ENCODE peak calls at places on chromosomes 6 and 20, in ten cellular contexts. H is heart left ventricle, L is gastrocnemius medialis, K is HCT116, M is HepG2, U is right lobe of liver, J is body of pancreas, S is K562, C is IMR-90, P is upper lobe of left lung. W is an unnamed sample.

GRCh38 chr6:18307006-18307405 is 42.7 kb upstream of the DEK start:
- ATAC-seq in C (peak; percentile 52), J (no peak), M (no peak), S (no peak), U (no peak), H (no peak), P (no peak), K (no peak), L (no peak), W (no peak)

GRCh38 chr20:44001667-44002596 is 87.3 kb downstream of the TOX2 start:
- ATAC-seq in S (no peak), P (no peak), U (no peak), J (no peak), C (no peak), K (peak; percentile 97), M (no peak), L (no peak), H (peak; percentile 34), W (no peak)

GRCh38 chr6:166720859-166721258 is 93.8 kb upstream of the RPS6KA2 start:
- ATAC-seq in C (no peak), S (no peak), U (no peak), P (no peak), L (no peak), K (no peak), H (no peak), M (no peak), J (no peak), W (no peak)

GRCh38 chr6:14095444-14095843 is 22.1 kb upstream of the CD83 start:
- ATAC-seq in P (no peak), C (no peak), S (no peak), K (no peak), L (no peak), M (no peak), U (no peak), J (no peak), H (no peak), W (no peak)

GRCh38 chr20:48025061-48025515 is 239.8 kb upstream of the SULF2 start:
- ATAC-seq in K (no peak), C (no peak), L (no peak), M (peak; percentile 91), S (peak; percentile 33), H (peak; percentile 76), U (peak; percentile 23), P (peak; percentile 80), J (no peak), W (peak; percentile 57)

GRCh38 chr6:47348316-47348863 is 38.7 kb upstream of the TNFRSF21 start:
- ATAC-seq in H (no peak), P (no peak), M (no peak), K (no peak), J (no peak), L (no peak), U (no peak), C (no peak), S (no peak), W (no peak)

GRCh38 chr6:53723331-53723730 is 57.8 kb upstream of the KLHL31 start:
- ATAC-seq in U (no peak), J (no peak), P (no peak), C (no peak), H (no peak), S (no peak), M (no peak), L (no peak), K (no peak), W (no peak)

GRCh38 chr20:37417857-37418501 is 72.0 kb downstream of the SRC start:
- ATAC-seq in P (no peak), J (no peak), U (no peak), K (no peak), L (no peak), S (no peak), M (no peak), H (no peak), C (peak; percentile 47), W (no peak)

GRCh38 chr6:138346302-138347195 is 31.2 kb upstream of the SMIM28 start:
- ATAC-seq in S (no peak), J (no peak), P (no peak), C (peak; percentile 40), H (no peak), U (no peak), M (no peak), L (no peak), K (no peak), W (no peak)

GRCh38 chr6:11700118-11700718 is 78.4 kb downstream of the ADTRP start:
- ATAC-seq in L (no peak), M (no peak), C (peak; percentile 29), J (no peak), S (peak; percentile 66), K (no peak), P (no peak), U (peak; percentile 56), H (no peak), W (no peak)

GRCh38 chr6:111981441-111981840 is 72.5 kb upstream of the CCN6 start:
- ATAC-seq in C (no peak), S (no peak), K (no peak), L (no peak), M (no peak), U (no peak), J (no peak), P (no peak), H (no peak), W (peak; percentile 57)

GRCh38 chr6:64990652-64991304 is 716.2 kb downstream of the EYS start:
- ATAC-seq in M (no peak), K (no peak), L (no peak), P (no peak), H (no peak), U (no peak), J (peak; percentile 86), S (no peak), C (no peak), W (no peak)

GRCh38 chr20:59010321-59010994 is 3.4 kb upstream of the CTSZ start:
- ATAC-seq in C (no peak), M (peak; percentile 3), S (no peak), J (no peak), H (no peak), L (no peak), U (no peak), K (no peak), P (peak; percentile 64), W (no peak)

GRCh38 chr20:17844549-17845298 is 123.9 kb downstream of the SNX5 start:
- ATAC-seq in M (no peak), P (no peak), S (no peak), L (no peak), H (no peak), J (no peak), U (no peak), C (no peak), K (no peak), W (no peak)

GRCh38 chr6:69763763-69764162 is 33.0 kb downstream of the LMBRD1 start:
- ATAC-seq in P (no peak), S (peak; percentile 39), J (no peak), K (no peak), H (no peak), U (no peak), M (no peak), C (no peak), L (no peak), W (no peak)

GRCh38 chr6:156773476-156773875 is 3.7 kb upstream of the ARID1B start:
- ATAC-seq in M (no peak), S (no peak), L (no peak), K (no peak), J (no peak), C (no peak), U (no peak), H (no peak), P (no peak), W (no peak)
- H3K27ac ChIP-seq in M (no peak overlapping the region), S (no peak overlapping the region), L (no peak overlapping the region), K (no peak overlapping the region), J (no peak overlapping the region), C (no peak overlapping the region), U (no peak overlapping the region), H (peak overlapping the region; percentile 98), P (no peak overlapping the region), W (no peak overlapping the region)

GRCh38 chr6:159726918-159727716 is at the start of gene WTAP:
- ATAC-seq in P (peak; percentile 99), K (peak; percentile 87), M (peak; percentile 89), C (peak; percentile 95), H (peak; percentile 96), S (peak; percentile 89), U (peak; percentile 93), J (peak; percentile 92), L (peak; percentile 82), W (peak; percentile 95)
- TF ChIP-seq POLR2A in P (peak; percentile 80), K (peak; percentile 87), M (peak; percentile 86), C (peak; percentile 94), H (peak; percentile 72), S (peak; percentile 100), U (peak; percentile 91), J (peak; percentile 94), L (peak; percentile 93), W (peak; percentile 57)

GRCh38 chr6:137190710-137191109 is 17.3 kb upstream of the IL22RA2 start:
- ATAC-seq in L (no peak), P (no peak), K (no peak), S (no peak), H (no peak), J (no peak), U (no peak), C (no peak), M (no peak), W (no peak)

GRCh38 chr6:137185290-137185689 is 11.8 kb upstream of the IL22RA2 start:
- ATAC-seq in K (no peak), J (no peak), U (no peak), P (no peak), S (no peak), M (no peak), L (no peak), H (no peak), C (no peak), W (no peak)

GRCh38 chr6:137191238-137191637 is 17.8 kb upstream of the IL22RA2 start:
- ATAC-seq in H (peak; percentile 34), U (no peak), L (no peak), S (no peak), C (no peak), K (no peak), P (no peak), M (no peak), J (no peak), W (no peak)

GRCh38 chr6:137191670-137192069 is 18.2 kb upstream of the IL22RA2 start:
- ATAC-seq in K (no peak), U (no peak), S (no peak), M (no peak), L (peak; percentile 19), J (no peak), H (no peak), P (no peak), C (no peak), W (no peak)

DNA sequence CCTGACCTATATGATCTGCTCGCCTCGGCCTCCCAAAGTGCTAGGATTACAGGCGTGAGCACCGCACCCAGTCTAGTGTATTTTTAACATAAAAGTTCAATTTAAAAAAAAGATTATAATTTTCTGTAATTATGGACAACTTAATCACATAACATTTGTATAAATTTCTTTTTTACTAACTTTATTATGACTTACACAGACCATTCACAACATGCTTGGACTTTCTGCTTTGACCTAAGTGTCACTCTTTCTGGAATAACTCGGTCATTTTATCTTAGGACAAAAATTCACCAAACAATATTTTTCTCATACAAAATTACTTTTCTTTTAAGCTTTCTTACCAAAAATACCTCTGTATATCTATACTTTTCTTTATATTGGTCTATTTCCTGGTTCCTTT is 15.4 kb upstream of the IL22RA2 start:
- ATAC-seq in K (no peak), J (no peak), U (no peak), P (no peak), C (no peak), L (no peak), M (no peak), H (no peak), S (no peak), W (no peak)
- H3K27me3 ChIP-seq in K (no peaks in the 10 kb centered on the region), J (no peaks in the 10 kb centered on the region), U (no peaks in the 10 kb centered on the region), P (no peaks in the 10 kb centered on the region), C (no peaks in the 10 kb centered on the region), L (no peaks in the 10 kb centered on the region), M (no peaks in the 10 kb centered on the region), H (no peaks in the 10 kb centered on the region), S (no peaks in the 10 kb centered on the region), W (peaks cover 6% of the 10 kb centered on the region)

GRCh38 chr6:45713981-45714685 is 301.5 kb downstream of the CLIC5 start:
- ATAC-seq in J (no peak), K (peak; percentile 7), M (no peak), P (no peak), S (no peak), H (no peak), C (no peak), U (no peak), L (no peak), W (no peak)
- H3K27ac ChIP-seq in J (no peak overlapping the region), K (no peak overlapping the region), M (no peak overlapping the region), P (no peak overlapping the region), S (no peak overlapping the region), H (no peak overlapping the region), C (no peak overlapping the region), U (no peak overlapping the region), L (no peak overlapping the region), W (no peak overlapping the region)